ENCODE peak calls at places on chromosomes 13 and 19, in eight cellular contexts. L, A, H, E, U, M, O and X are unnamed samples.

GRCh38 chr13:51397262-51397933 is 55.4 kb downstream of the INTS6 start:
- DNase-seq in E (peak), O (no peak), L (peak), H (no peak), M (no peak), A (no peak), U (no peak), X (no peak)

GRCh38 chr19:3270908-3271307 is 46.4 kb downstream of the CELF5 start:
- DNase-seq in A (no peak), M (peak), H (no peak), U (no peak), E (peak), L (peak), O (peak), X (no peak)

GRCh38 chr19:7676376-7676775 is 514 bp upstream of the MCEMP1 start:
- DNase-seq in U (no peak), O (no peak), E (no peak), H (no peak), A (no peak), L (no peak), M (no peak), X (no peak)

GRCh38 chr19:44356383-44357111 is at the start of gene ZNF112:
- DNase-seq in U (no peak), L (peak), A (no peak), H (peak), O (no peak), M (no peak), E (peak), X (no peak)

GRCh38 chr13:81551036-81551435 is 1210.1 kb upstream of the SPRY2 start:
- DNase-seq in E (no peak), L (no peak), U (no peak), H (no peak), A (no peak), M (no peak), O (no peak), X (no peak)

GRCh38 chr13:45434556-45435371 is 16.6 kb upstream of the SLC25A30 start:
- DNase-seq in A (no peak), M (no peak), E (no peak), H (no peak), U (no peak), O (no peak), L (no peak), X (no peak)

GRCh38 chr19:8973501-8974091 is 36.6 kb downstream of the MUC16 start:
- DNase-seq in L (peak), A (no peak), U (no peak), E (peak), H (no peak), O (no peak), M (no peak), X (no peak)

GRCh38 chr19:50893047-50893737 is 18.0 kb downstream of the KLK4 start:
- DNase-seq in A (no peak), H (no peak), U (no peak), L (no peak), E (no peak), O (no peak), M (no peak), X (no peak)

GRCh38 chr13:47917022-47917574 is 84.0 kb downstream of the SUCLA2 start:
- DNase-seq in O (no peak), U (no peak), M (no peak), L (no peak), A (no peak), E (no peak), H (no peak), X (no peak)

GRCh38 chr19:36986601-36987000 is 70.5 kb downstream of the ZNF568 start:
- DNase-seq in U (no peak), L (no peak), M (no peak), H (no peak), A (no peak), O (no peak), E (no peak), X (no peak)

GRCh38 chr13:100513987-100514670 is 74.5 kb downstream of the GGACT start:
- DNase-seq in U (no peak), H (no peak), E (peak), O (no peak), M (no peak), L (no peak), A (no peak), X (no peak)

GRCh38 chr19:33724021-33724722 is 72.5 kb upstream of the KCTD15 start:
- DNase-seq in M (no peak), A (no peak), U (no peak), O (no peak), E (no peak), H (peak), L (no peak), X (no peak)

GRCh38 chr19:39843919-39844793 is 2.0 kb downstream of the FBL start:
- DNase-seq in O (no peak), A (peak), E (peak), U (no peak), L (peak), H (no peak), M (peak), X (peak)

GRCh38 chr13:94632227-94632980 is 30.7 kb downstream of the GPR180 start:
- DNase-seq in E (no peak), A (no peak), L (no peak), O (no peak), M (no peak), U (no peak), H (no peak), X (no peak)

GRCh38 chr19:48619692-48620565 is 623 bp downstream of the SPHK2 start:
- DNase-seq in M (no peak), E (no peak), U (no peak), A (no peak), H (no peak), O (no peak), L (no peak), X (no peak)

GRCh38 chr19:1567116-1567847 is 843 bp downstream of the MEX3D start:
- DNase-seq in O (no peak), M (peak), H (peak), L (peak), A (no peak), E (no peak), U (no peak), X (no peak)

GRCh38 chr19:35046461-35046860 is 4.9 kb downstream of the HPN start:
- DNase-seq in U (no peak), O (no peak), H (no peak), A (no peak), L (no peak), M (no peak), E (no peak), X (no peak)

GRCh38 chr13:66803759-66804456 is 426.2 kb downstream of the PCDH9 start:
- DNase-seq in M (no peak), H (no peak), L (no peak), O (no peak), A (no peak), U (no peak), E (peak), X (no peak)

GRCh38 chr19:12779162-12779993 is 4.0 kb upstream of the HOOK2 start:
- DNase-seq in E (peak), U (no peak), O (peak), H (peak), L (peak), M (no peak), A (no peak), X (no peak)